ENCODE peak calls at places on chromosomes 4 and X, in four cellular contexts. V is T-cell; U is NCI-H1417; J is stimulated activated naive CD8-positive, alpha-beta T cell treated with anti-CD3 and anti-CD28 coated beads, Interleukin-15, Interleukin-2, amounts not matched to agents 100 U/mL and 50 U/mL, for 24 hours. Y is an unnamed sample.

GRCh38 chr4:127549521-127549920 is 83.2 kb upstream of the INTU start:
- DNase-seq in V (no peak), U (no peak), J (no peak), Y (no peak)

GRCh38 chr4:151911970-151912369 is 151.2 kb upstream of the GATB start:
- DNase-seq in V (no peak), U (no peak), J (no peak), Y (no peak)

GRCh38 chrX:17376381-17377046 is 1.5 kb downstream of the NHS start:
- DNase-seq in V (no peak), U (peak; percentile 71), J (peak; percentile 14), Y (no peak)

GRCh38 chr4:8558080-8558960 is 21.9 kb upstream of the GPR78 start:
- DNase-seq in V (no peak), U (no peak), J (no peak), Y (no peak)

GRCh38 chr4:186726440-186727148 is 2.9 kb upstream of the FAT1 start:
- DNase-seq in V (no peak), U (peak; percentile 71), J (peak; percentile 7), Y (peak; percentile 47)

GRCh38 chr4:972651-973424 is 531 bp downstream of the DGKQ start:
- DNase-seq in V (peak; percentile 51), U (peak; percentile 52), J (peak; percentile 58), Y (no peak)

GRCh38 chrX:113297456-113297855 is 456.8 kb upstream of the AMOT start:
- DNase-seq in V (no peak), U (no peak), J (no peak), Y (no peak)

GRCh38 chrX:22378296-22378695 is 105.6 kb downstream of the CBLL2 start:
- DNase-seq in V (no peak), U (no peak), J (no peak), Y (no peak)

GRCh38 chrX:3178329-3178728 is 137.1 kb downstream of the ARSF start:
- DNase-seq in V (no peak), U (no peak), J (no peak), Y (no peak)

GRCh38 chrX:13535371-13535770 is 34.0 kb upstream of the EGFL6 start:
- DNase-seq in V (no peak), U (no peak), J (no peak), Y (no peak)

GRCh38 chr4:56271121-56271520 is 116.2 kb downstream of the AASDH start:
- DNase-seq in V (no peak), U (no peak), J (no peak), Y (no peak)

GRCh38 chrX:50691820-50692219 is 122.2 kb downstream of the SHROOM4 start:
- DNase-seq in V (no peak), U (peak; percentile 26), J (no peak), Y (peak; percentile 52)

GRCh38 chr4:3605491-3605890 is 73.3 kb upstream of the LRPAP1 start:
- DNase-seq in V (no peak), U (no peak), J (no peak), Y (no peak)

GRCh38 chrX:69362889-69363288 is 141.2 kb upstream of the NALF2 start:
- DNase-seq in V (no peak), U (no peak), J (no peak), Y (no peak)

GRCh38 chr4:8831221-8832129 is 40.2 kb downstream of the HMX1 start:
- DNase-seq in V (no peak), U (no peak), J (no peak), Y (no peak)

GRCh38 chr4:3295837-3296624 is 3.2 kb downstream of the RGS12 start:
- DNase-seq in V (no peak), U (no peak), J (no peak), Y (no peak)

GRCh38 chr4:5905714-5906113 is 12.8 kb upstream of the CRMP1 start:
- DNase-seq in V (no peak), U (no peak), J (no peak), Y (no peak)

GRCh38 chr4:183068502-183068901 is 30.6 kb upstream of the WWC2 start:
- DNase-seq in V (no peak), U (no peak), J (no peak), Y (no peak)

Y was measured in SK-N-DZ.